ENCODE peak calls at places on chromosomes 4 and X, in five cellular contexts. O is iPS DF 19.7; Q is SW480; T is fibroblast of the aortic adventitia; Z is stimulated activated CD8-positive, alpha-beta memory T cell treated with anti-CD3 and anti-CD28 coated beads, Interleukin-15, amount 100 ng/mL, for 4 hours. G is an unnamed sample.

GRCh38 chrX:1874416-1874815 is 259.6 kb downstream of the ASMT start:
- DNase-seq in Q (no peak), T (no peak), Z (no peak), O (no peak), G (no peak)

GRCh38 chrX:25049347-25049746 is 33.6 kb upstream of the ARX start:
- DNase-seq in O (no peak), Q (no peak), T (peak; percentile 9), Z (no peak), G (no peak)

GRCh38 chrX:71815121-71815905 is 52.2 kb downstream of the CXorf49B start:
- DNase-seq in O (no peak), T (no peak), Q (no peak), Z (no peak), G (no peak)

GRCh38 chr4:132266374-132266773 is 882.7 kb upstream of the PCDH10 start:
- DNase-seq in Z (no peak), O (no peak), T (no peak), Q (no peak), G (no peak)

GRCh38 chr4:1500231-1500965 is 94.2 kb upstream of the NKX1-1 start:
- DNase-seq in Z (no peak), Q (no peak), T (no peak), O (no peak), G (no peak)

GRCh38 chr4:2333916-2334644 is 72.2 kb upstream of the MXD4 start:
- DNase-seq in Z (no peak), O (no peak), T (no peak), Q (no peak), G (no peak)

GRCh38 chr4:138609943-138610350 is 367.8 kb upstream of the SLC7A11 start:
- DNase-seq in Z (no peak), T (peak; percentile 97), O (no peak), Q (no peak), G (peak; percentile 81)

GRCh38 chr4:654526-654845 is 19.6 kb downstream of the ATP5ME start:
- DNase-seq in T (no peak), Q (no peak), O (no peak), Z (no peak), G (no peak)

GRCh38 chr4:113300384-113301011 is 251.0 kb downstream of the ANK2 start:
- DNase-seq in O (no peak), T (peak; percentile 95), Q (no peak), Z (no peak), G (peak; percentile 90)

GRCh38 chrX:131816551-131817136 is 206.5 kb upstream of the STK26 start:
- DNase-seq in O (no peak), Z (no peak), Q (no peak), T (peak; percentile 91), G (peak; percentile 74)

GRCh38 chrX:55778322-55778721 is 60.8 kb downstream of the RRAGB start:
- DNase-seq in Z (no peak), T (no peak), O (no peak), Q (no peak), G (peak; percentile 5)

G was measured in IMR-90.